ENCODE peak calls at places on chromosomes 13 and 19, in eight cellular contexts. R, Z, H, C, B, S, A and P are unnamed samples.

GRCh38 chr19:49339364-49340068 is 4.3 kb downstream of the CD37 start:
- DNase-seq in R (peak), Z (peak), H (peak), C (peak), B (peak), S (peak), A (peak), P (peak)

GRCh38 chr19:46859637-46860124 is 1.1 kb upstream of the ARHGAP35 start:
- DNase-seq in R (peak), Z (no peak), H (peak), C (peak), B (peak), S (no peak), A (peak), P (no peak)

GRCh38 chr19:30564551-30565011 is 192.4 kb downstream of the ZNF536 start:
- DNase-seq in R (no peak), Z (no peak), H (no peak), C (no peak), B (no peak), S (peak), A (no peak), P (no peak)

GRCh38 chr19:8355631-8356402 is 8.1 kb upstream of the ANGPTL4 start:
- DNase-seq in R (peak), Z (peak), H (peak), C (no peak), B (peak), S (no peak), A (no peak), P (no peak)

GRCh38 chr13:73061478-73062275 is 2.9 kb downstream of the KLF5 start:
- DNase-seq in R (no peak), Z (no peak), H (no peak), C (no peak), B (no peak), S (peak), A (no peak), P (no peak)

GRCh38 chr13:113291997-113292862 is 4.8 kb upstream of the LAMP1 start:
- DNase-seq in R (peak), Z (peak), H (peak), C (peak), B (peak), S (peak), A (no peak), P (no peak)

GRCh38 chr13:105925496-105925895 is 610.0 kb downstream of the EFNB2 start:
- DNase-seq in R (peak), Z (peak), H (no peak), C (no peak), B (peak), S (no peak), A (no peak), P (no peak)

GRCh38 chr19:610801-611505 is 21.3 kb downstream of the HCN2 start:
- DNase-seq in R (peak), Z (no peak), H (peak), C (peak), B (peak), S (no peak), A (peak), P (no peak)

GRCh38 chr13:96082640-96083039 is 7.3 kb upstream of the HS6ST3 start:
- DNase-seq in R (no peak), Z (peak), H (no peak), C (no peak), B (no peak), S (no peak), A (no peak), P (no peak)

GRCh38 chr13:32645854-32646253 is 59.6 kb downstream of the PDS5B start:
- DNase-seq in R (no peak), Z (no peak), H (no peak), C (no peak), B (no peak), S (no peak), A (no peak), P (peak)

GRCh38 chr13:106464076-106464475 is 71.4 kb downstream of the EFNB2 start:
- DNase-seq in R (peak), Z (no peak), H (no peak), C (no peak), B (no peak), S (no peak), A (no peak), P (no peak)

GRCh38 chr13:79776538-79776937 is 295.6 kb downstream of the NDFIP2 start:
- DNase-seq in R (no peak), Z (peak), H (no peak), C (no peak), B (peak), S (no peak), A (peak), P (no peak)

GRCh38 chr19:1312732-1313694 is 27.3 kb downstream of the EFNA2 start:
- DNase-seq in R (peak), Z (peak), H (no peak), C (no peak), B (peak), S (no peak), A (peak), P (no peak)

GRCh38 chr19:18282788-18283141 is 1.3 kb upstream of the JUND start:
- DNase-seq in R (no peak), Z (peak), H (no peak), C (peak), B (no peak), S (no peak), A (peak), P (no peak)

GRCh38 chr19:42693760-42694350 is 46.4 kb downstream of the PSG3 start:
- DNase-seq in R (peak), Z (peak), H (no peak), C (no peak), B (peak), S (peak), A (no peak), P (no peak)

GRCh38 chr13:71540098-71540497 is 326.9 kb downstream of the DACH1 start:
- DNase-seq in R (no peak), Z (no peak), H (no peak), C (no peak), B (no peak), S (no peak), A (no peak), P (no peak)

GRCh38 chr13:110137677-110138008 is 169.3 kb downstream of the COL4A1 start:
- DNase-seq in R (peak), Z (peak), H (no peak), C (no peak), B (no peak), S (no peak), A (peak), P (peak)

GRCh38 chr19:38839816-38840582 is 8.4 kb upstream of the ECH1 start:
- DNase-seq in R (no peak), Z (no peak), H (peak), C (no peak), B (peak), S (no peak), A (no peak), P (no peak)

GRCh38 chr13:59787679-59788078 is 376.0 kb downstream of the DIAPH3 start:
- DNase-seq in R (no peak), Z (no peak), H (no peak), C (no peak), B (no peak), S (no peak), A (no peak), P (no peak)

GRCh38 chr19:8688930-8689329 is 9.7 kb downstream of the ACTL9 start:
- DNase-seq in R (no peak), Z (no peak), H (no peak), C (no peak), B (no peak), S (no peak), A (no peak), P (no peak)

GRCh38 chr19:7492142-7493055 is 3.6 kb upstream of the PEX11G start:
- DNase-seq in R (peak), Z (no peak), H (no peak), C (no peak), B (no peak), S (no peak), A (no peak), P (no peak)

GRCh38 chr13:43269037-43269476 is 245.7 kb downstream of the DNAJC15 start:
- DNase-seq in R (peak), Z (peak), H (no peak), C (peak), B (peak), S (no peak), A (peak), P (no peak)

GRCh38 chr13:41942462-41943094 is 18.3 kb downstream of the VWA8 start:
- DNase-seq in R (peak), Z (peak), H (no peak), C (no peak), B (peak), S (peak), A (no peak), P (no peak)

GRCh38 chr13:90951663-90952062 is 395.8 kb upstream of the MIR17HG start:
- DNase-seq in R (no peak), Z (no peak), H (no peak), C (no peak), B (no peak), S (no peak), A (no peak), P (no peak)

GRCh38 chr13:109206616-109207015 is 577.2 kb downstream of the MYO16 start:
- DNase-seq in R (no peak), Z (no peak), H (no peak), C (no peak), B (no peak), S (no peak), A (no peak), P (no peak)

GRCh38 chr19:30227071-30227621 is 145.0 kb upstream of the ZNF536 start:
- DNase-seq in R (no peak), Z (no peak), H (no peak), C (no peak), B (no peak), S (peak), A (no peak), P (no peak)

GRCh38 chr13:95509521-95510315 is 42.8 kb upstream of the CLDN10 start:
- DNase-seq in R (no peak), Z (peak), H (no peak), C (no peak), B (peak), S (no peak), A (no peak), P (no peak)

GRCh38 chr13:60836821-60837220 is 439.8 kb downstream of the TDRD3 start:
- DNase-seq in R (no peak), Z (no peak), H (no peak), C (no peak), B (no peak), S (no peak), A (no peak), P (no peak)

GRCh38 chr19:31350033-31350692 is 927 bp upstream of the TSHZ3 start:
- DNase-seq in R (peak), Z (no peak), H (peak), C (peak), B (no peak), S (no peak), A (no peak), P (no peak)

GRCh38 chr19:14686411-14686810 is 3.4 kb upstream of the ZNF333 start:
- DNase-seq in R (peak), Z (peak), H (no peak), C (no peak), B (peak), S (peak), A (peak), P (no peak)

GRCh38 chr19:44822670-44823372 is 13.9 kb downstream of the BCAM start:
- DNase-seq in R (no peak), Z (no peak), H (no peak), C (no peak), B (no peak), S (no peak), A (no peak), P (no peak)
- H3K4me3 ChIP-seq in R (no peak), Z (no peak), H (no peak), C (no peak), B (no peak), S (no peak), A (no peak), P (no peak)

DNA sequence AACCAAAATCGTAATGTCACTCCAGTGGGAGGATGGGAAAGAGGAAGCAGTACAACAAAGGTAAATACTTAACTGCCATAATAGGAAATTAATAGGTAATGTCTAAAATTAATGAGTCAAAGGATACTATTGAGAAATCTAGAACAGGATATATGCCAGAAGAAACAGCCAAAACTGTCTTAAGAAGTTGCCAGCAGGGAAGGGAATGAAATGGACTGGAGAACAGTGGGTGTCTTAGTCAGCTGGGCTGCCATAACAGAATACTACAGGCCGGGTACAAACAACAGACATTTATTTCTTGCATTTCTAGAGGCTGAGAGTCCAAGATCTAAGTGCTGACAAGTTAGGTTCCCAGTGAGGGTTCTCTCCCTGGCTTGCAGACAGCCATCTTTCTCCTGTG is 40.3 kb upstream of the IPO5 start:
- DNase-seq in R (peak), Z (peak), H (no peak), C (no peak), B (no peak), S (no peak), A (no peak), P (no peak)
- TF ChIP-seq CTCF in R (no peak), Z (no peak), H (no peak), C (no peak), B (no peak), S (no peak), A (no peak), P (no peak)

DNA sequence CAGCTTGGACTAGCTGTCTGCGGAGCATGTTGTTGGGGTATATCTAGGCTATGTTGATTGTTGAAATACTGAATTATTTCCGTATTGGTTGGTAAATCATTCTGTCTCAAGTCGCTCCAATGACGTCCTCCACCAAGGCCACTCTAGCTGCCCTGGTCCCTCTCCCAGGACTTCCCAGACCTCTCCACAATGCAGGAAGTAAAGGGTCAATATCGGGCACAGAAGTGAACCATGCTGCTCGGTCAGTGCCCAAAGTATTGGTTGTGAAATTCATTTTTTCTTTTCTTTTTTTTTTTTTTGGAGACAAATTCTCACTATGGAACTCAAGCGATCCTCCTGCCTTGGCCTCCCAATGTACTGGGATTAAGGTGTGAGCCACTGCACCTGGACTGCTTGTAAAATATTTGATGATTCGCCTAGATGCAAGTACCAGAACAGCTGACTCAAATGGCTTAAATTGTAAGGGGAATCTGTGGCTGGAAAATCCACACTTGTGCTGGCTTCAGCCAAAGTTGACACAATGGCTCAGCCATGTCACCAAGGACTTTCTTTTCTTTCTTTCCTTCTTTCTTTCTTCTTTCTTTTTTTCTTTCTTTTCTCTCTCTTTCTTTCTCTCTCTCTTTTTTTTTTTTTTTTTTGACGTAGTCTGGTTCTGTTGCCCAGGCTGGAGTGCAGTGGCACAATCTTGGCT is 43.7 kb downstream of the NUMBL start:
- DNase-seq in R (no peak), Z (no peak), H (no peak), C (no peak), B (peak), S (no peak), A (no peak), P (no peak)
- H3K4me3 ChIP-seq in R (no peak), Z (no peak), H (peak), C (peak), B (peak), S (no peak), A (no peak), P (no peak)

GRCh38 chr13:50644081-50644871 is 199.2 kb downstream of the DLEU7 start:
- DNase-seq in R (no peak), Z (no peak), H (no peak), C (no peak), B (no peak), S (no peak), A (no peak), P (no peak)
- TF ChIP-seq CTCF in R (no peak), Z (no peak), H (no peak), C (no peak), B (no peak), S (no peak), A (no peak), P (no peak)

GRCh38 chr13:67036694-67037093 is 193.4 kb downstream of the PCDH9 start:
- DNase-seq in R (no peak), Z (no peak), H (no peak), C (no peak), B (no peak), S (no peak), A (no peak), P (no peak)

GRCh38 chr13:67033170-67033569 is 197.0 kb downstream of the PCDH9 start:
- DNase-seq in R (no peak), Z (no peak), H (no peak), C (no peak), B (no peak), S (no peak), A (no peak), P (no peak)
- H3K4me3 ChIP-seq in R (no peak), Z (no peak), H (no peak), C (no peak), B (no peak), S (no peak), A (no peak), P (no peak)

GRCh38 chr19:35937345-35938281 is 1.4 kb downstream of the LRFN3 start:
- DNase-seq in R (no peak), Z (no peak), H (no peak), C (no peak), B (no peak), S (no peak), A (no peak), P (no peak)
- TF ChIP-seq CTCF in R (no peak), Z (no peak), H (no peak), C (no peak), B (no peak), S (no peak), A (no peak), P (no peak)

GRCh38 chr19:54470991-54471782 is 1.9 kb downstream of the CDC42EP5 start:
- DNase-seq in R (no peak), Z (no peak), H (peak), C (peak), B (no peak), S (peak), A (peak), P (no peak)
- H3K4me3 ChIP-seq in R (peak), Z (peak), H (peak), C (peak), B (peak), S (peak), A (peak), P (no peak)

GRCh38 chr13:99468971-99469545 is 32.2 kb upstream of the TM9SF2 start:
- DNase-seq in R (no peak), Z (no peak), H (no peak), C (no peak), B (no peak), S (peak), A (no peak), P (no peak)

GRCh38 chr13:99465454-99465853 is 35.8 kb upstream of the TM9SF2 start:
- DNase-seq in R (no peak), Z (no peak), H (no peak), C (no peak), B (no peak), S (no peak), A (no peak), P (no peak)

GRCh38 chr13:99470027-99470426 is 31.2 kb upstream of the TM9SF2 start:
- DNase-seq in R (no peak), Z (no peak), H (no peak), C (no peak), B (no peak), S (no peak), A (no peak), P (no peak)

GRCh38 chr13:99464441-99464949 is 36.8 kb upstream of the TM9SF2 start:
- DNase-seq in R (no peak), Z (peak), H (no peak), C (no peak), B (peak), S (no peak), A (no peak), P (no peak)

DNA sequence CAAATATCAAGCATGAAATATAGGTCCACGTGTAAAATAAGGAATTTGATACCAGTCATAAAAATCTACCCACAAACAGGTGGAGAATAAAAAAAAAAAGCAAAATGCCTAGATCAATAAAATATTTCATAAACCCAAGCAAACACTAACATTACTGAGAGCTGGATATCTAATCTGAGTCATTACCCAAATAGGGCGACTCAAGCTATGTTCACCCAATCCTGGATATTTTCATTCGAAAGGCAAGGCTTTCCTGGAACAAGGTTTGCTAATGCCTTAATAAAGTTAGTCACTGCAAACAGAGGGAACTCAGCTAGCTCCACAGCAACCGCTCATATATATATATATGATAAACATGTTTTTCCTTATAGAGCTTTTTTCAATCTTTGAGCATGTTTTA is 33.5 kb upstream of the TM9SF2 start:
- DNase-seq in R (peak), Z (peak), H (no peak), C (no peak), B (peak), S (no peak), A (no peak), P (no peak)
- TF ChIP-seq CTCF in R (no peak), Z (no peak), H (no peak), C (no peak), B (no peak), S (no peak), A (no peak), P (no peak)

DNA sequence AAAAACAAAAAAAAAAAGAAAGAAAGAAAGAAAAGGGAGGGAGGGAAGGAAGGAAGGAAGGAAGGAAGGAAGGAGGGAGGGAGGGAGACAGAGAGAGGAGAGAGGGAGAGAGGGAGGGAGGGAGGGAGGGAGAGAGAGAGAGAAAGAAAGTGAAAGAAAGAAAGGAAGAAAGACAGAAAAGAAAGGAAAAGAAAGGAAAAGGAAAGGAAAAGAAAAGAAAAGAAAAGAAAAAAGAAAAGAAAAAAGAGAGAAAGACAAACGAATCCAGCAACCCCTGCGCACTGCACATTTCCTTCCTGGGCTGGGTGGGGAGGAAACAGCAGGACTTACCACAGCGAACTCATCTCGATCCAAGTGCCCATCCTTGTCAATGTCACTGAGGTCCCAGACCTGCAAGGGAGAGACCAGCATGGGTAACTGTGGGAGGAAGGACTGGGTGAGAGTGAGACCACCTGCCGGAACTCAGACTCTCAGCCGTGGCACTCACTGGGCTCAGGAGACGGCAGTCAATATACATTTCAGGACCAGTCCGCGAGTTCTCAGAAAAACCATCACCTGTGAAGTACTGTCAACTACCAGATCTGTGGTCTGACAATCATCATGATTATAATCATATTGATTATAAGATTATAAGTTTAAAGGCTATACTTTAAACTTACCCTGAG is 43.3 kb downstream of the EPS15L1 start:
- DNase-seq in R (no peak), Z (no peak), H (no peak), C (no peak), B (no peak), S (no peak), A (no peak), P (no peak)
- H3K4me3 ChIP-seq in R (no peak), Z (no peak), H (no peak), C (no peak), B (no peak), S (no peak), A (no peak), P (no peak)